ENCODE peak calls at places on chromosomes 12 and 14, in six cellular contexts. Q, T, M, E, D and L are unnamed samples.

GRCh38 chr14:69756298-69756697 is 10.6 kb upstream of the SRSF5 start:
- DNase-seq in M (no peak), Q (no peak), D (no peak), E (no peak), T (no peak), L (no peak)

GRCh38 chr12:71589478-71589881 is 74.2 kb downstream of the ZFC3H1 start:
- DNase-seq in E (no peak), D (no peak), Q (no peak), T (no peak), M (no peak), L (no peak)

GRCh38 chr12:4144676-4145075 is 128.9 kb upstream of the CCND2 start:
- DNase-seq in T (no peak), E (no peak), D (no peak), M (no peak), Q (peak), L (no peak)

GRCh38 chr14:23536494-23536893 is 15.1 kb downstream of the ZFHX2 start:
- DNase-seq in T (no peak), E (no peak), D (no peak), M (no peak), Q (no peak), L (no peak)

GRCh38 chr12:48542300-48542928 is 17.0 kb downstream of the OR8S1 start:
- DNase-seq in Q (peak), M (no peak), T (no peak), D (peak), E (no peak), L (no peak)

GRCh38 chr12:122322501-122322900 is 56.2 kb upstream of the VPS33A start:
- DNase-seq in M (no peak), T (no peak), D (peak), Q (no peak), E (no peak), L (peak)

GRCh38 chr12:62767506-62767905 is 167.4 kb downstream of the PPM1H start:
- DNase-seq in E (peak), D (peak), Q (no peak), M (no peak), T (no peak), L (no peak)

GRCh38 chr12:90854136-90854689 is 100.8 kb downstream of the CCER1 start:
- DNase-seq in D (peak), Q (peak), E (peak), T (no peak), M (no peak), L (no peak)

GRCh38 chr12:13241833-13242232 is 45.3 kb downstream of the EMP1 start:
- DNase-seq in D (no peak), T (no peak), Q (peak), E (no peak), M (no peak), L (no peak)

GRCh38 chr12:18752947-18753346 is 15.0 kb downstream of the CAPZA3 start:
- DNase-seq in D (no peak), E (no peak), Q (peak), T (no peak), M (no peak), L (no peak)

GRCh38 chr12:121989266-121989950 is 32.3 kb upstream of the BCL7A start:
- DNase-seq in M (no peak), D (no peak), T (no peak), Q (no peak), E (no peak), L (no peak)

GRCh38 chr14:78278464-78278863 is 108.3 kb downstream of the NRXN3 start:
- DNase-seq in T (no peak), M (no peak), E (no peak), Q (no peak), D (no peak), L (no peak)

GRCh38 chr12:113515082-113515856 is 43.6 kb upstream of the LHX5 start:
- DNase-seq in D (no peak), Q (peak), T (no peak), E (no peak), M (no peak), L (no peak)

GRCh38 chr14:33704486-33704885 is 246.4 kb downstream of the EGLN3 start:
- DNase-seq in T (no peak), D (no peak), M (no peak), E (no peak), Q (no peak), L (no peak)

GRCh38 chr12:104370989-104371870 is 67.7 kb downstream of the EID3 start:
- DNase-seq in E (no peak), M (no peak), Q (peak), D (peak), T (no peak), L (peak)

GRCh38 chr12:6765634-6766581 is at the start of gene PTMS:
- DNase-seq in E (peak), D (peak), M (peak), Q (peak), T (peak), L (no peak)

GRCh38 chr12:82686223-82687019 is at the start of gene TMTC2:
- DNase-seq in E (peak), M (peak), T (peak), Q (peak), D (peak), L (peak)

GRCh38 chr12:50188280-50188781 is 21.2 kb upstream of the CERS5 start:
- DNase-seq in T (no peak), Q (no peak), E (no peak), D (no peak), M (peak), L (no peak)

GRCh38 chr14:99132821-99133562 is 139.0 kb downstream of the BCL11B start:
- DNase-seq in E (no peak), T (no peak), M (no peak), D (no peak), Q (peak), L (no peak)

GRCh38 chr14:103889313-103890051 is 38.8 kb upstream of the TDRD9 start:
- DNase-seq in E (no peak), Q (no peak), M (no peak), T (peak), D (no peak), L (no peak)

GRCh38 chr14:50062438-50063039 is 53.8 kb downstream of the VCPKMT start:
- DNase-seq in D (peak), T (no peak), E (no peak), M (peak), Q (peak), L (no peak)

GRCh38 chr14:69617796-69618195 is 6.4 kb downstream of the SUSD6 start:
- DNase-seq in D (no peak), M (no peak), Q (no peak), E (no peak), T (no peak), L (no peak)

GRCh38 chr14:72701610-72702009 is 192.3 kb downstream of the DPF3 start:
- DNase-seq in Q (peak), D (no peak), E (peak), M (no peak), T (no peak), L (no peak)

GRCh38 chr14:72699852-72700257 is 194.0 kb downstream of the DPF3 start:
- DNase-seq in T (no peak), D (peak), Q (no peak), M (no peak), E (no peak), L (no peak)

GRCh38 chr14:72700338-72701231 is 193.3 kb downstream of the DPF3 start:
- DNase-seq in Q (peak), T (no peak), M (no peak), E (no peak), D (no peak), L (no peak)

GRCh38 chr14:72701232-72701555 is 192.7 kb downstream of the DPF3 start:
- DNase-seq in E (no peak), M (no peak), Q (no peak), T (no peak), D (no peak), L (no peak)

DNA sequence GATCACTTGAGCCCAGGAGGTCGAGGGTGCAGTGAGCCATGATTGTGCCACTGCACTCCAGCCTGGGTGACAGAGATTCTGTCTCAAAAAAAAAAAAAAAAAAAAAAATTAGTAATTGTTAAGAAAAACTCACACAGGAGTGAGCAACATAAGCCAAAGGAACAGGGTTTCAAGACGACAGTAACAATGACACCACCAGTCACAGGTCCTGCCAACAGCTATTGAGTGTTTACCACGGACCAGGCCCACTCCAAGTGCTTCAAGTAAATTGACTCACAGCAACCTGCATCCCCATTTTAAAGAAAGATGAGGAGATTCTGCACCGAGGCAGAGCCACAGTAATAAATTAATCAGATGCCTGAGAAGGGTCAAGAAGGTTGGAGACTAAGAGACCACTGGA is 194.5 kb downstream of the DPF3 start:
- DNase-seq in D (no peak), E (no peak), Q (no peak), T (no peak), M (no peak), L (no peak)
- H3K4me3 ChIP-seq in D (no peak), E (no peak), Q (no peak), T (no peak), M (no peak), L (no peak)

GRCh38 chr14:105469456-105470162 is 5.0 kb upstream of the CRIP2 start:
- DNase-seq in T (no peak), Q (no peak), M (no peak), E (no peak), D (no peak), L (no peak)
- H3K4me3 ChIP-seq in T (no peak), Q (no peak), M (no peak), E (no peak), D (no peak), L (no peak)

GRCh38 chr14:37546621-37547447 is 48.2 kb downstream of the FOXA1 start:
- DNase-seq in D (no peak), M (no peak), E (no peak), Q (peak), T (no peak), L (no peak)
- H3K4me3 ChIP-seq in D (no peak), M (no peak), E (no peak), Q (peak), T (no peak), L (no peak)

DNA sequence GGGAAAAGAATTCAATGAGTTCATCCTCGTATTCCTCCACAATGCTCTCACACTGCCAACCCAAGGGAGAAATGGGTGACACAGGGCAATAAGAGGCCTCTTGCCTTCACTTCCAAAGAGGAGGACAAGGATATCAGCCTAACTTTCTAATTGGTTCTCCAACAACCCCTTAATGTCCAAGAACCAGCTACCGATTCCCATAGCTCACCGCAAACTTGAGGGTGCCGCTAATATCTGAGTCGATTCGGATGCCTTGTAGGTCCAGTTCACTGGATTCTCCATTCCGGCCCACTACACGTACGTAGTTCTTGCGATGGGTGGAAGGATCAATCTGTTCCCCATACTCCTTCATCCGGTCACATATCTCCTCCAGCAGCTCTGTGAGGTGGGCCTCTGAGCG is 4.8 kb downstream of the CNPY2 start:
- DNase-seq in D (no peak), E (no peak), M (no peak), Q (no peak), T (no peak), L (no peak)
- H3K4me3 ChIP-seq in D (no peak), E (no peak), M (no peak), Q (no peak), T (no peak), L (no peak)

GRCh38 chr14:28766505-28767238 is at the start of gene FOXG1:
- DNase-seq in M (no peak), E (peak), T (no peak), D (no peak), Q (peak), L (no peak)
- H3K4me3 ChIP-seq in M (peak), E (peak), T (no peak), D (peak), Q (peak), L (peak)

GRCh38 chr12:124510301-124510970 is 57.0 kb downstream of the NCOR2 start:
- DNase-seq in T (no peak), D (no peak), Q (peak), E (no peak), M (no peak), L (no peak)
- H3K4me3 ChIP-seq in T (no peak), D (no peak), Q (no peak), E (no peak), M (no peak), L (no peak)

GRCh38 chr12:27695556-27696292 is 523 bp upstream of the REP15 start:
- DNase-seq in E (no peak), T (no peak), Q (no peak), D (no peak), M (no peak), L (no peak)

GRCh38 chr12:27693403-27693802 is 2.8 kb upstream of the REP15 start:
- DNase-seq in D (no peak), M (no peak), E (no peak), Q (no peak), T (no peak), L (no peak)

GRCh38 chr12:27696293-27696652 is at the start of gene REP15:
- DNase-seq in D (no peak), T (no peak), E (no peak), Q (no peak), M (no peak), L (no peak)

GRCh38 chr12:27696864-27697564 is 767 bp downstream of the REP15 start:
- DNase-seq in Q (no peak), M (no peak), T (no peak), E (no peak), D (no peak), L (no peak)
- H3K4me3 ChIP-seq in Q (no peak), M (no peak), T (no peak), E (no peak), D (no peak), L (no peak)